ENCODE peak calls at places on chromosome 11, in five cellular contexts. One of them, this sample, is unnamed.
A peak's percentile ranks its signal among the peaks of the same experiment; 100 is the strongest.

GRCh38 chr11:64675417-64676252 is 47.4 kb downstream of the NRXN2 start:
- DNase-seq in AG04450: no peak
- DNase-seq in colonic mucosa: peak; percentile 29
- DNase-seq in right atrium auricular region: peak; percentile 86
- DNase-seq in spleen: no peak
- DNase-seq in this sample: peak; percentile 62

GRCh38 chr11:117479372-117479771 is 151.7 kb downstream of the CEP164 start:
- DNase-seq in spleen: no peak
- DNase-seq in right atrium auricular region: no peak
- DNase-seq in AG04450: no peak
- DNase-seq in colonic mucosa: no peak
- DNase-seq in this sample: no peak

GRCh38 chr11:31173926-31174680 is 195.4 kb downstream of the DCDC1 start:
- DNase-seq in right atrium auricular region: no peak
- DNase-seq in spleen: peak; percentile 56
- DNase-seq in colonic mucosa: no peak
- DNase-seq in AG04450: no peak
- DNase-seq in this sample: no peak

GRCh38 chr11:67438121-67438902 is 830 bp upstream of the PTPRCAP start:
- DNase-seq in AG04450: no peak
- DNase-seq in right atrium auricular region: no peak
- DNase-seq in spleen: peak; percentile 94
- DNase-seq in colonic mucosa: no peak
- DNase-seq in this sample: no peak

GRCh38 chr11:90704510-90704909 is 481.7 kb upstream of the CHORDC1 start:
- DNase-seq in spleen: no peak
- DNase-seq in colonic mucosa: no peak
- DNase-seq in right atrium auricular region: no peak
- DNase-seq in AG04450: no peak
- DNase-seq in this sample: no peak

GRCh38 chr11:65900899-65901180 is 652 bp upstream of the FOSL1 start:
- DNase-seq in right atrium auricular region: no peak
- DNase-seq in colonic mucosa: no peak
- DNase-seq in AG04450: no peak
- DNase-seq in spleen: no peak
- DNase-seq in this sample: no peak

GRCh38 chr11:131932584-131933360 is 562.4 kb downstream of the NTM start:
- DNase-seq in colonic mucosa: no peak
- DNase-seq in right atrium auricular region: no peak
- DNase-seq in spleen: no peak
- DNase-seq in AG04450: no peak
- DNase-seq in this sample: no peak

GRCh38 chr11:62241095-62241494 is 944 bp upstream of the SCGB1D2 start:
- DNase-seq in AG04450: no peak
- DNase-seq in spleen: no peak
- DNase-seq in right atrium auricular region: no peak
- DNase-seq in colonic mucosa: no peak
- DNase-seq in this sample: no peak

GRCh38 chr11:92643827-92644226 is 325.6 kb upstream of the MTNR1B start:
- DNase-seq in AG04450: no peak
- DNase-seq in colonic mucosa: no peak
- DNase-seq in right atrium auricular region: no peak
- DNase-seq in spleen: no peak
- DNase-seq in this sample: no peak

GRCh38 chr11:4979021-4979420 is 15.6 kb upstream of the OR51L1 start:
- DNase-seq in spleen: no peak
- DNase-seq in right atrium auricular region: no peak
- DNase-seq in colonic mucosa: no peak
- DNase-seq in AG04450: no peak
- DNase-seq in this sample: no peak

GRCh38 chr11:119380816-119381185 is 689 bp downstream of the USP2 start:
- DNase-seq in spleen: no peak
- DNase-seq in right atrium auricular region: no peak
- DNase-seq in colonic mucosa: no peak
- DNase-seq in AG04450: no peak
- DNase-seq in this sample: no peak

GRCh38 chr11:86456075-86456939 is 81.6 kb downstream of the CCDC81 start:
- DNase-seq in AG04450: peak; percentile 66
- DNase-seq in spleen: peak; percentile 87
- DNase-seq in colonic mucosa: peak; percentile 89
- DNase-seq in right atrium auricular region: peak; percentile 94
- DNase-seq in this sample: peak; percentile 27

GRCh38 chr11:19924321-19925115 is 211.9 kb downstream of the NAV2 start:
- DNase-seq in AG04450: no peak
- DNase-seq in spleen: no peak
- DNase-seq in colonic mucosa: no peak
- DNase-seq in right atrium auricular region: no peak
- DNase-seq in this sample: no peak

GRCh38 chr11:31809857-31810778 is 1.0 kb downstream of the PAX6 start:
- DNase-seq in colonic mucosa: no peak
- DNase-seq in AG04450: no peak
- DNase-seq in spleen: peak; percentile 76
- DNase-seq in right atrium auricular region: peak; percentile 36
- DNase-seq in this sample: no peak

GRCh38 chr11:124882339-124883071 is 15.2 kb downstream of the ROBO4 start:
- DNase-seq in colonic mucosa: peak; percentile 45
- DNase-seq in AG04450: no peak
- DNase-seq in spleen: no peak
- DNase-seq in right atrium auricular region: no peak
- DNase-seq in this sample: no peak
- TF ChIP-seq CTCF in colonic mucosa: no peak
- TF ChIP-seq CTCF in AG04450: no peak
- TF ChIP-seq CTCF in spleen: no peak
- TF ChIP-seq CTCF in right atrium auricular region: no peak
- TF ChIP-seq CTCF in this sample: no peak

GRCh38 chr11:82902880-82903279 is 1.3 kb downstream of the DDIAS start:
- DNase-seq in right atrium auricular region: no peak
- DNase-seq in AG04450: no peak
- DNase-seq in spleen: no peak
- DNase-seq in colonic mucosa: no peak
- DNase-seq in this sample: no peak
- H3K4me3 ChIP-seq in right atrium auricular region: no peak overlapping the region
- H3K4me3 ChIP-seq in AG04450: no peak overlapping the region
- H3K4me3 ChIP-seq in spleen: no peak overlapping the region
- H3K4me3 ChIP-seq in colonic mucosa: no peak overlapping the region
- H3K4me3 ChIP-seq in this sample: no peak overlapping the region

DNA sequence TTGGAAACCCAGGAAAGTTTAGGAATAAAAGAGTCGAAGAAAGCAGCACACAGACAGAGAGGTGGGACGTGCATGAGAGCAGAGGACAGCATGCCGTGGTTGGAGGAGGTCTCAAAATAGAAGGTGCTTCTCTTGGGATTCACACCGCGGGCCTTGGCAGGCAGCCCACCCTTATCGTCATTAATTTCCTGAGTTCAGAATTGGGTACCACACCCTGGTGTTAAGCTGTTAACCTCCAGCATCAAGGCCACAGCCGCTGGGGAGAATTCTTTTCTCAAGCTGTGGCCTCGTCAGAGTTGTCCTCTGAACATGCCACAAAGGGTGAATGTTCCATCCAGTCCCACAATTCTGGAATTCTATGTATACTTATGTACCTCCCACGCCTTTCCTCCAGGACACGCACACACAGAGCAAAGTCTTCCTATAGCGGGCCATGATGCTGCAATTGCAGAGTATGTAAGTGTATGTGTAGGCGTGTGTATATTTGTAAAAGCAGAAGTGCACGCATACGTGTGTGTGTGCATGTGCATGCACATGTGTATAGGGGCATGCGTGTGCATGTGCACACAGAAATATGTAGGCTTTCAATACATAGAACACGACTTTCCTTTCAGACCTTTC is 39.0 kb downstream of the ADAMTS8 start:
- DNase-seq in right atrium auricular region: no peak
- DNase-seq in AG04450: no peak
- DNase-seq in spleen: peak; percentile 77
- DNase-seq in colonic mucosa: peak; percentile 63
- DNase-seq in this sample: no peak
- TF ChIP-seq CTCF in right atrium auricular region: no peak
- TF ChIP-seq CTCF in AG04450: no peak
- TF ChIP-seq CTCF in spleen: no peak
- TF ChIP-seq CTCF in colonic mucosa: no peak
- TF ChIP-seq CTCF in this sample: no peak

GRCh38 chr11:112270551-112271180 is 10.0 kb upstream of the PLET1 start:
- DNase-seq in spleen: no peak
- DNase-seq in AG04450: no peak
- DNase-seq in right atrium auricular region: no peak
- DNase-seq in colonic mucosa: no peak
- DNase-seq in this sample: no peak
- H3K4me3 ChIP-seq in spleen: no peak overlapping the region
- H3K4me3 ChIP-seq in AG04450: no peak overlapping the region
- H3K4me3 ChIP-seq in right atrium auricular region: no peak overlapping the region
- H3K4me3 ChIP-seq in colonic mucosa: peak overlapping the region; percentile 9
- H3K4me3 ChIP-seq in this sample: no peak overlapping the region

DNA sequence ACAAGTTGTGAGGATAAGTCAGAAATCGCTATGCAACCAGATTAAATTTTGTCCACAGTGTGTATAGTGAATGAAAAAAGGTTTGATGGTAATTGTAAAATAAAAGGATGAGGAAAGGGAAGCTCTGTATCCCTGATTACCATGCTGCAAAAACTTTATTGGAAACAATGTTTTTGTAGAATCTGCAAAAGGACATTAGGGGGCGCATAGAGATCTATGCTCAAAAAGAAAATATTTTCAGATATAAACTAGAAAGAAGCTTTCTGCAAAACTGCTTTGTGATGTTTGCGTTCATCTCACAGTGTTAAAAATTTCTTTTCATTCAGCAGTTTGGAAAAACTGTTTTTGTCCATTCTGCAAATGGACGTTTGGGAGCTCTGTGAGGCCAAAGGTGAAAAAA is 390.5 kb downstream of the OR4C45 start:
- DNase-seq in AG04450: no peak
- DNase-seq in right atrium auricular region: no peak
- DNase-seq in colonic mucosa: no peak
- DNase-seq in spleen: no peak
- DNase-seq in this sample: no peak
- TF ChIP-seq CTCF in AG04450: no peak
- TF ChIP-seq CTCF in right atrium auricular region: no peak
- TF ChIP-seq CTCF in colonic mucosa: no peak
- TF ChIP-seq CTCF in spleen: no peak
- TF ChIP-seq CTCF in this sample: no peak